ENCODE peak calls at places on chromosomes 11 and 22, in seven cellular contexts. A is neuronal stem cell, R is mesenchymal stem cell, M is H1, Q is IMR-90, Y is H9, D is mesendoderm. H is an unnamed sample.

GRCh38 chr11:44562836-44563460 is 2.5 kb upstream of the CD82 start:
- DNase-seq in A (no peak), R (peak), M (no peak), Q (no peak), Y (no peak), D (no peak), H (no peak)

GRCh38 chr11:104370478-104370877 is 206.5 kb upstream of the PDGFD start:
- DNase-seq in A (no peak), R (no peak), M (no peak), Q (no peak), Y (no peak), D (no peak), H (no peak)

GRCh38 chr22:20069331-20070042 is 10.6 kb upstream of the DGCR8 start:
- DNase-seq in A (no peak), R (no peak), M (no peak), Q (no peak), Y (no peak), D (no peak), H (no peak)

GRCh38 chr11:66113132-66113856 is 43.2 kb downstream of the PACS1 start:
- DNase-seq in A (no peak), R (peak), M (no peak), Q (peak), Y (no peak), D (peak), H (no peak)

GRCh38 chr11:17978553-17979287 is 34.1 kb downstream of the SERGEF start:
- DNase-seq in A (peak), R (peak), M (peak), Q (peak), Y (peak), D (peak), H (peak)

GRCh38 chr11:31045335-31045734 is 324.2 kb downstream of the DCDC1 start:
- DNase-seq in A (peak), R (no peak), M (no peak), Q (no peak), Y (no peak), D (peak), H (no peak)

GRCh38 chr11:93529707-93530467 is 13.3 kb downstream of the SMCO4 start:
- DNase-seq in A (no peak), R (peak), M (no peak), Q (peak), Y (no peak), D (no peak), H (no peak)

GRCh38 chr11:83044958-83045712 is 26.6 kb downstream of the RAB30 start:
- DNase-seq in A (no peak), R (peak), M (no peak), Q (peak), Y (no peak), D (no peak), H (no peak)

GRCh38 chr11:23727821-23728220 is 769.0 kb upstream of the LUZP2 start:
- DNase-seq in A (no peak), R (peak), M (no peak), Q (peak), Y (no peak), D (peak), H (no peak)

GRCh38 chr22:46578824-46579561 is 41.2 kb upstream of the GRAMD4 start:
- DNase-seq in A (no peak), R (peak), M (no peak), Q (peak), Y (peak), D (no peak), H (peak)

GRCh38 chr11:99063331-99063730 is 42.6 kb downstream of the CNTN5 start:
- DNase-seq in A (no peak), R (no peak), M (no peak), Q (no peak), Y (no peak), D (no peak), H (no peak)

GRCh38 chr11:91998466-91998865 is 226.2 kb upstream of the FAT3 start:
- DNase-seq in A (no peak), R (no peak), M (no peak), Q (no peak), Y (no peak), D (no peak), H (no peak)

GRCh38 chr22:27868738-27869282 is 50.2 kb downstream of the PITPNB start:
- DNase-seq in A (no peak), R (no peak), M (no peak), Q (no peak), Y (no peak), D (no peak), H (no peak)

GRCh38 chr11:117457835-117458234 is 130.2 kb downstream of the CEP164 start:
- DNase-seq in A (no peak), R (no peak), M (no peak), Q (no peak), Y (no peak), D (no peak), H (no peak)

GRCh38 chr11:34219862-34220490 is 114.5 kb downstream of the NAT10 start:
- DNase-seq in A (no peak), R (no peak), M (no peak), Q (no peak), Y (no peak), D (no peak), H (no peak)

GRCh38 chr11:27858901-27859300 is 158.6 kb upstream of the BDNF start:
- DNase-seq in A (no peak), R (no peak), M (no peak), Q (no peak), Y (no peak), D (no peak), H (peak)

GRCh38 chr11:38593649-38594048 is 1995.6 kb upstream of the RAG2 start:
- DNase-seq in A (no peak), R (peak), M (no peak), Q (peak), Y (no peak), D (no peak), H (no peak)

GRCh38 chr22:44360686-44361381 is 48.1 kb upstream of the SHISAL1 start:
- DNase-seq in A (no peak), R (peak), M (no peak), Q (peak), Y (no peak), D (peak), H (no peak)

GRCh38 chr22:47092896-47093311 is 330.5 kb downstream of the TBC1D22A start:
- DNase-seq in A (no peak), R (peak), M (no peak), Q (peak), Y (no peak), D (peak), H (no peak)

GRCh38 chr22:23570681-23571080 is 9.4 kb downstream of the IGLL1 start:
- DNase-seq in A (no peak), R (no peak), M (no peak), Q (no peak), Y (no peak), D (no peak), H (no peak)

GRCh38 chr11:2795491-2795991 is 90.0 kb downstream of the CDKN1C start:
- DNase-seq in A (no peak), R (no peak), M (peak), Q (no peak), Y (no peak), D (no peak), H (no peak)

GRCh38 chr11:64206457-64207246 is at the start of gene FERMT3:
- DNase-seq in A (no peak), R (no peak), M (no peak), Q (no peak), Y (no peak), D (no peak), H (no peak)

GRCh38 chr22:48949375-48950149 is 878.1 kb downstream of the BRD1 start:
- DNase-seq in A (no peak), R (no peak), M (peak), Q (no peak), Y (peak), D (no peak), H (no peak)

GRCh38 chr11:45894555-45895247 is 9.2 kb downstream of the MAPK8IP1 start:
- DNase-seq in A (no peak), R (no peak), M (no peak), Q (no peak), Y (no peak), D (no peak), H (no peak)

GRCh38 chr22:40509401-40510134 is 127.0 kb downstream of the MRTFA start:
- DNase-seq in A (no peak), R (peak), M (no peak), Q (peak), Y (no peak), D (peak), H (peak)

GRCh38 chr11:57568330-57568766 is 876 bp upstream of the UBE2L6 start:
- DNase-seq in A (peak), R (peak), M (peak), Q (peak), Y (peak), D (peak), H (no peak)

GRCh38 chr11:110522456-110522855 is 92.7 kb downstream of the FDX1 start:
- DNase-seq in A (no peak), R (peak), M (no peak), Q (no peak), Y (no peak), D (no peak), H (no peak)
- H4K8ac ChIP-seq in A (no peak), R (no peak), M (no peak), Q (no peak), Y (no peak), D (no peak), H (no peak)

DNA sequence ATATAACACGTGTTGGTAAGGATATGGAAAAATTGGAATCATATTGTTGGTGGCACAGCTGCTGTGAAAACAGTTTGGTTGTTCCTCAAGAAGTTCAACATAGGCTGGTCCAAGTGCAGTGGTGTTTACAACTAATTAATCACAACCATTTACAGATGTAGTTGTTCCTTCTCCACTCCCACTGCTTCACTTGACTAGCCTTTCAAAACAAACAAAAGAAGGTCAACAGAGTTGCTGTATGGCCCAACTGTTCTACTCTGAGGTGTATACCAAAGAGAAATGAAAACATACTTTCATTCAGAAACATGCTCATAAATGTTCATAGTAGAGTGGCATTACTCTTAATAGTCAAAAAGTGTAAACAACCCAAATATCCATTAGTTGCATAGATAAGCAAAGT is 36.6 kb upstream of the ACAT1 start:
- DNase-seq in A (no peak), R (no peak), M (no peak), Q (no peak), Y (no peak), D (no peak), H (no peak)
- H4K8ac ChIP-seq in A (no peak), R (no peak), M (no peak), Q (no peak), Y (no peak), D (no peak), H (no peak)

GRCh38 chr11:19868871-19869270 is 156.2 kb downstream of the NAV2 start:
- DNase-seq in A (no peak), R (no peak), M (no peak), Q (peak), Y (no peak), D (peak), H (no peak)
- H4K8ac ChIP-seq in A (no peak), R (no peak), M (no peak), Q (no peak), Y (no peak), D (no peak), H (no peak)

DNA sequence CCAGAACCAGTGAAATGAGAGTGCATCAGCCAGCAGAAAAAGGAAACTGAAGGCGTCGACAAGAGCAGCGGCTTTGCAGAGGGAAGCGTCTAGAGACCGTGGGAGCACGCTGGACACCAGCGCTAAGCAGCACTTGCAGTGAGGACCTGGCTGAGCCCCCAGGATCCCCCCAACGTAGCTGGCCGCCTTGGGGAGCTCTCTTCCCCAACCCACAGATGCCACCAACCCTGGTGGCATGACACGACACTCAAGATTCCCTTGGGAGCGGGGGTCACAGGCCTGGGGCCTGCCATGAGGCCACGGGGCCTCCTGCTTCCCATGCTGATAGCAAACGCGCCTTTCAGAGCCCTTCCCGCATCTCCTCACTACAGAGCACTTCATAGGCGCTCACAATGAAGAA is 13.4 kb upstream of the TESMIN start:
- DNase-seq in A (no peak), R (no peak), M (no peak), Q (no peak), Y (no peak), D (no peak), H (no peak)
- H4K8ac ChIP-seq in A (no peak), R (no peak), M (no peak), Q (no peak), Y (no peak), D (no peak), H (no peak)

H was measured in trophoblast cell.